ENCODE peak calls at places on chromosomes 13 and 19, in six cellular contexts. U is ascending aorta, R is tibial nerve, G is hepatocyte, J is heart right ventricle, C is tibial artery. M is an unnamed sample.
A peak's percentile ranks its signal among the peaks of the same experiment; 100 is the strongest.

GRCh38 chr19:46347985-46348384 is 1.1 kb downstream of the PPP5C start:
- DNase-seq in G (no peak), J (no peak), C (no peak), R (no peak), U (no peak), M (no peak)

GRCh38 chr13:97946951-97947588 is 6.4 kb upstream of the IPO5 start:
- DNase-seq in C (no peak), R (no peak), U (no peak), J (no peak), G (no peak), M (no peak)

GRCh38 chr13:42720116-42720857 is 61.1 kb upstream of the FAM216B start:
- DNase-seq in G (peak; percentile 86), C (no peak), J (no peak), R (no peak), U (peak; percentile 9), M (no peak)

GRCh38 chr13:95267662-95268369 is 33.4 kb downstream of the ABCC4 start:
- DNase-seq in U (no peak), C (no peak), J (no peak), R (no peak), G (peak; percentile 76), M (no peak)

GRCh38 chr19:5048091-5048726 is 79.3 kb downstream of the KDM4B start:
- DNase-seq in J (peak; percentile 68), G (peak; percentile 89), R (peak; percentile 72), C (peak; percentile 90), U (peak; percentile 13), M (peak; percentile 30)

GRCh38 chr19:4597975-4598671 is 38.6 kb upstream of the SEMA6B start:
- DNase-seq in U (no peak), G (peak; percentile 70), R (no peak), J (no peak), C (no peak), M (peak; percentile 35)

GRCh38 chr19:48530044-48530720 is 18.5 kb upstream of the LMTK3 start:
- DNase-seq in C (no peak), J (no peak), G (no peak), U (no peak), R (no peak), M (no peak)

GRCh38 chr19:27759896-27760295 is 1453.1 kb downstream of the UQCRFS1 start:
- DNase-seq in J (peak; percentile 14), R (no peak), U (no peak), C (no peak), G (no peak), M (no peak)

GRCh38 chr19:57803594-57804325 is 11.0 kb downstream of the ZNF552 start:
- DNase-seq in G (peak; percentile 61), J (no peak), C (no peak), U (no peak), R (no peak), M (no peak)

GRCh38 chr19:3061214-3062161 is 807 bp downstream of the TLE5 start:
- DNase-seq in J (peak; percentile 75), C (peak; percentile 74), G (peak; percentile 67), R (no peak), U (no peak), M (peak; percentile 73)

GRCh38 chr19:51589511-51589910 is 18.4 kb downstream of the ZNF175 start:
- DNase-seq in G (no peak), R (no peak), C (no peak), J (no peak), U (no peak), M (no peak)

GRCh38 chr19:51586103-51586728 is 15.1 kb downstream of the ZNF175 start:
- DNase-seq in G (no peak), U (no peak), R (no peak), J (no peak), C (no peak), M (no peak)

GRCh38 chr19:51586799-51587198 is 15.7 kb downstream of the ZNF175 start:
- DNase-seq in J (no peak), C (no peak), G (no peak), R (no peak), U (no peak), M (no peak)

GRCh38 chr19:51590441-51590840 is 19.4 kb downstream of the ZNF175 start:
- DNase-seq in C (no peak), J (no peak), U (no peak), G (no peak), R (no peak), M (no peak)

DNA sequence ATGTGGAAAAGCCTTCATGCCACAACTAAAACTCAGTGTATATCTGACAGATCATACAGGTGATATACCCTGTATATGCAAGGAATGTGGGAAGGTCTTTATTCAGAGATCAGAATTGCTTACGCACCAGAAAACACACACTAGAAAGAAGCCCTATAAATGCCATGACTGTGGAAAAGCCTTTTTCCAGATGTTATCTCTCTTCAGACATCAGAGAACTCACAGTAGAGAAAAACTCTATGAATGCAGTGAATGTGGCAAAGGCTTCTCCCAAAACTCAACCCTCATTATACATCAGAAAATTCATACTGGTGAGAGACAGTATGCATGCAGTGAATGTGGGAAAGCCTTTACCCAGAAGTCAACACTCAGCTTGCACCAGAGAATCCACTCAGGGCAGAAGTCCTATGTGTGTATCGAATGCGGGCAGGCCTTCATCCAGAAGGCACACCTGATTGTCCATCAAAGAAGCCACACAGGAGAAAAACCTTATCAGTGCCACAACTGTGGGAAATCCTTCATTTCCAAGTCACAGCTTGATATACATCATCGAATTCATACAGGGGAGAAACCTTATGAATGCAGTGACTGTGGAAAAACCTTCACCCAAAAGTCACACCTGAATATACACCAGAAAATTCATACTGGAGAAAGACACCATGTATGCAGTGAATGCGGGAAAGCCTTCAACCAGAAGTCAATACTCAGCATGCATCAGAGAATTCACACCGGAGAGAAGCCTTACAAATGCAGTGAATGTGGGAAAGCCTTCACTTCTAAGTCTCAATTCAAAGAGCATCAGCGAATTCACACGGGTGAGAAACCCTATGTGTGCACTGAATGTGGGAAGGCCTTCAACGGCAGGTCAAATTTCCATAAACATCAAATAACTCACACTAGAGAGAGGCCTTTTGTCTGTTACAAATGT is 16.4 kb downstream of the ZNF175 start:
- DNase-seq in G (no peak), C (no peak), R (no peak), J (no peak), U (no peak), M (no peak)
- H3K9me3 ChIP-seq in G (peaks cover 6% of the 10 kb centered on the region), C (no peaks in the 10 kb centered on the region), R (no peaks in the 10 kb centered on the region), J (peaks cover 14% of the 10 kb centered on the region), U (peaks cover 20% of the 10 kb centered on the region), M (peaks cover 68% of the 10 kb centered on the region)

DNA sequence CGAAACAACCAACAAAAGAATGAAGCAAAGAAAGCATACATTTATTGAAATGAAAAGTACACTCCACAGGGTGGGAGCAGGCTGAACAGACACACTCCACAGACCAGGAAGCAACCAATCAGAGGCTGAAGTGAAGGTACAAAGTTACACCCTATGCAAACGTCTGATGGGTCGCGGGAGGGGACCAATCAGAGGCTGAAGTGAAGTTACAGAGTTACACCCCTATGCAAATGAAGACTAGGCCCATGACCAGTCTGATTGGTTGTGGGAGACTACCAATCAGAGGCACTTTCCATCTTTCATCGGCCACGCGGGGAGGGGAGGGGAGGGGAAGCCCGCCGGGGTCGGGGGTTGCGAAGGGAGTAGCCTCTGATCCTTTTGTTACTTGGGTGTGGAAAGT is 12.4 kb upstream of the FBL start:
- DNase-seq in U (no peak), G (peak; percentile 53), R (no peak), C (no peak), J (no peak), M (no peak)
- TF ChIP-seq CTCF in U (no peak), G (no peak), R (no peak), C (no peak), J (no peak), M (no peak)

DNA sequence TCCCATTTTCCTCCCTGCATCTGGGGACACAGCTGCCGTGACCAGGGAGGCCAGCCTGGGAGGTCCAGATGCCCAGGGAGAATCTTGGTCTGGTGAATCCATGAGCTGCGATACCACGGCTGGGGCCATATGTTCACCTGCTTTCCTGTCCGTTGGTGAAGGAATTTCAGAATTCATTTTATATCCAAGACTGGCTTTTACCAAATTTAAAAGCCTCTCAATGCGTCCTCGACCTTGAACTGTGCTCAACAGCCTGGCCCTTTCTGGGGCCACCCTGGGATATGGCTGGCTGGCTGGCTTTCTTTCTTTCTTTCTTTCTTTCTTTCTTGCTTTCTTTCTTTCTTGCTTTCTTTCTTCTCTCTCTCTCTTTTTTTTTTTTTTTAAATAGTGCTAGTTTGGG is 22.2 kb upstream of the GDF15 start:
- DNase-seq in G (no peak), J (no peak), R (no peak), C (no peak), U (no peak), M (no peak)
- H3K27ac ChIP-seq in G (peak overlapping the region; percentile 98), J (no peak overlapping the region), R (peak overlapping the region; percentile 89), C (peak overlapping the region; percentile 70), U (peak overlapping the region; percentile 81), M (no peak overlapping the region)

GRCh38 chr13:30448441-30448840 is 17.3 kb downstream of the HMGB1 start:
- DNase-seq in R (no peak), G (no peak), J (no peak), C (no peak), U (no peak), M (no peak)
- H3K9me3 ChIP-seq in R (no peaks in the 10 kb centered on the region), G (no peaks in the 10 kb centered on the region), J (no peaks in the 10 kb centered on the region), C (no peaks in the 10 kb centered on the region), U (no peaks in the 10 kb centered on the region), M (no peaks in the 10 kb centered on the region)

GRCh38 chr13:45807520-45808099 is 43.9 kb downstream of the SIAH3 start:
- DNase-seq in C (no peak), U (no peak), J (peak; percentile 29), G (peak; percentile 56), R (peak; percentile 16), M (peak; percentile 4)
- TF ChIP-seq CTCF in C (peak; percentile 15), U (peak; percentile 7), J (peak; percentile 58), G (peak; percentile 54), R (peak; percentile 37), M (peak; percentile 58)

GRCh38 chr13:26563713-26564112 is 6.2 kb downstream of the WASF3 start:
- DNase-seq in U (no peak), G (no peak), R (no peak), J (no peak), C (no peak), M (no peak)

GRCh38 chr13:26561636-26562537 is 4.4 kb downstream of the WASF3 start:
- DNase-seq in R (no peak), U (no peak), J (no peak), G (peak; percentile 14), C (no peak), M (no peak)

GRCh38 chr13:26560456-26560855 is 3.0 kb downstream of the WASF3 start:
- DNase-seq in C (no peak), R (no peak), G (no peak), U (no peak), J (no peak), M (no peak)

GRCh38 chr13:26558912-26559485 is 1.5 kb downstream of the WASF3 start:
- DNase-seq in J (no peak), R (no peak), C (no peak), U (no peak), G (peak; percentile 12), M (no peak)

GRCh38 chr13:26562538-26562890 is 5.0 kb downstream of the WASF3 start:
- DNase-seq in C (no peak), R (no peak), G (no peak), J (no peak), U (no peak), M (no peak)
- H3K27ac ChIP-seq in C (peak overlapping the region; percentile 51), R (no peak overlapping the region), G (no peak overlapping the region), J (no peak overlapping the region), U (peak overlapping the region; percentile 54), M (no peak overlapping the region)

DNA sequence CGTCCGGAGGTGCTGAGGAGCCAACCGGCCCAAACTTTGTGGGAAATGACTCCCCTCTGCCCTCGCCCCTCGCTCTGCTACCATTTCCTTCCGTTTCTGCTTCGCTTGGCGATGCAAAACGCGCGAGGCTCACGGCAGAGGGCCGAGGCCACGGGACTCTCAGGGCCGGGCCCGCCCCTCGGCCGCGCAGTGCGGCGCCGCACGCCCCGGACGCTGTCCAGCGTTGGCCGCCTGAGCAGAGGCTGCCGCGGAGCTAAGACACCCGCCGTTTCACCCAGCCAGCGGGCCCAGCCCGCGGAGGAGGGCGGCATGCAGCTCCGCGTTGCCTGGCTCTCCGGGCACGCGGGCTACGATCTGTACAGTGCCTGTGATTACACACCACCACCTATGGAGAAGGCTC is 2.1 kb upstream of the ZNF578 start:
- DNase-seq in R (no peak), C (no peak), U (no peak), G (no peak), J (no peak), M (no peak)
- H3K9me3 ChIP-seq in R (peaks cover 3% of the 10 kb centered on the region), C (peaks cover 6% of the 10 kb centered on the region), U (peaks cover 27% of the 10 kb centered on the region), G (no peaks in the 10 kb centered on the region), J (peaks cover 69% of the 10 kb centered on the region), M (peaks cover 89% of the 10 kb centered on the region)

M was measured in CD4-positive, alpha-beta T cell.